ENCODE peak calls at places on chromosomes 11 and 22, in five cellular contexts. Q is HCT116, B is neural progenitor cell, R is SK-N-SH, K is fibroblast of lung. J is an unnamed sample.

GRCh38 chr11:104098555-104098954 is 62.1 kb downstream of the DDI1 start:
- DNase-seq in B (no peak), R (no peak), K (peak; percentile 31), Q (no peak), J (no peak)

GRCh38 chr11:100980156-100980555 is 149.5 kb downstream of the PGR start:
- DNase-seq in Q (no peak), B (peak; percentile 22), R (no peak), K (no peak), J (no peak)

GRCh38 chr11:113286509-113287497 is 27.6 kb upstream of the TTC12 start:
- DNase-seq in Q (no peak), R (no peak), K (peak; percentile 36), B (no peak), J (no peak)

GRCh38 chr11:124415356-124415923 is 9.2 kb downstream of the OR8B4 start:
- DNase-seq in B (peak; percentile 72), R (no peak), Q (peak; percentile 46), K (peak; percentile 40), J (peak; percentile 8)

GRCh38 chr11:122253541-122254317 is 137.7 kb upstream of the BLID start:
- DNase-seq in R (no peak), K (peak; percentile 66), B (peak; percentile 38), Q (no peak), J (no peak)

GRCh38 chr22:30310881-30311771 is 15.6 kb downstream of the TBC1D10A start:
- DNase-seq in K (peak; percentile 78), B (no peak), Q (no peak), R (no peak), J (no peak)

GRCh38 chr11:13183094-13183825 is 94.3 kb upstream of the BMAL1 start:
- DNase-seq in K (peak; percentile 83), B (peak; percentile 21), R (peak; percentile 26), Q (no peak), J (peak; percentile 10)

GRCh38 chr22:30626413-30626812 is 9.2 kb upstream of the SLC35E4 start:
- DNase-seq in K (no peak), B (no peak), Q (no peak), R (no peak), J (no peak)

GRCh38 chr11:35424157-35424945 is 5.0 kb upstream of the SLC1A2 start:
- DNase-seq in R (no peak), B (no peak), Q (no peak), K (peak; percentile 71), J (no peak)

GRCh38 chr22:50304528-50305392 is 2.7 kb downstream of the PLXNB2 start:
- DNase-seq in R (no peak), K (peak; percentile 62), Q (no peak), B (no peak), J (no peak)

GRCh38 chr22:49183826-49184216 is 643.9 kb downstream of the BRD1 start:
- DNase-seq in Q (no peak), K (no peak), R (no peak), B (no peak), J (no peak)

GRCh38 chr11:66857234-66857926 is 516 bp downstream of the LRFN4 start:
- DNase-seq in Q (no peak), B (peak; percentile 44), R (peak; percentile 85), K (peak; percentile 16), J (peak; percentile 45)
- H3K4me3 ChIP-seq in Q (peak overlapping the region; percentile 74), B (peak overlapping the region; percentile 69), R (peak overlapping the region; percentile 81), K (peak overlapping the region; percentile 34), J (peak overlapping the region; percentile 86)

GRCh38 chr11:36450391-36450714 is 59.7 kb downstream of the TRAF6 start:
- DNase-seq in B (no peak), K (no peak), Q (no peak), R (no peak), J (no peak)
- H3K36me3 ChIP-seq in B (no peaks in the 10 kb centered on the region), K (no peaks in the 10 kb centered on the region), Q (no peaks in the 10 kb centered on the region), R (no peaks in the 10 kb centered on the region), J (no peaks in the 10 kb centered on the region)

GRCh38 chr11:9600651-9601040 is 27.2 kb downstream of the WEE1 start:
- DNase-seq in R (no peak), B (no peak), Q (peak; percentile 35), K (peak; percentile 58), J (no peak)

GRCh38 chr11:9601041-9601875 is 27.8 kb downstream of the WEE1 start:
- DNase-seq in R (no peak), Q (no peak), K (peak; percentile 47), B (no peak), J (peak; percentile 88)

GRCh38 chr11:9596926-9597325 is 23.5 kb downstream of the WEE1 start:
- DNase-seq in K (peak; percentile 34), Q (no peak), B (no peak), R (no peak), J (no peak)

GRCh38 chr11:9601876-9602199 is 28.4 kb downstream of the WEE1 start:
- DNase-seq in Q (no peak), R (no peak), B (no peak), K (no peak), J (no peak)

DNA sequence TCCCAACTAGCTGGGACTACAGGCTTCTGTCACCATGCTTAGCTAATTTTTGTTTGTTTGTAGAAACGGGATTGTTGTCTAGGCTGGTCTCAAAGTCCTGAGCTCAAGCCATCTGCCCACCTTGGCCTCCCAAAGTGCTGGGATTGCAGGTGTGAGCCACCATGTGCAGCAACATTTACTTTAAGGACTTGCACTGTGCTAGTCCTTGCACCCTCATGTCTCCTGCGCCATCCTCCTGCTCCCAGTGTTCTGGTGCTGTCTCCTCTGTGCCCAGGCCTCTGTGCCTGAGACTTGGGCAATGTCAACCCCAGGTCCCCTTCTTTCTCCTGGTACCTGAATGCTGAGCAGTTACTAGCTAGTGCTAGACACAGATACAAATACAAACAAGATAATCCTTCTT is 26.7 kb downstream of the WEE1 start:
- DNase-seq in B (no peak), R (no peak), K (no peak), Q (no peak), J (no peak)
- H3K4me2 ChIP-seq in B (no peak overlapping the region), R (no peak overlapping the region), K (no peak overlapping the region), Q (peak overlapping the region; percentile 59), J (peak overlapping the region; percentile 73)

GRCh38 chr11:94876222-94876621 is 97.1 kb downstream of the CWC15 start:
- DNase-seq in R (no peak), Q (no peak), K (no peak), B (no peak), J (no peak)

GRCh38 chr11:94879006-94879405 is 94.3 kb downstream of the CWC15 start:
- DNase-seq in Q (no peak), R (peak; percentile 0), K (no peak), B (no peak), J (no peak)

GRCh38 chr11:94880216-94880615 is 93.1 kb downstream of the CWC15 start:
- DNase-seq in B (no peak), Q (peak; percentile 41), R (no peak), K (peak; percentile 76), J (no peak)

GRCh38 chr11:94876645-94877445 is 96.5 kb downstream of the CWC15 start:
- DNase-seq in Q (peak; percentile 72), R (no peak), B (no peak), K (peak; percentile 97), J (peak; percentile 44)

DNA sequence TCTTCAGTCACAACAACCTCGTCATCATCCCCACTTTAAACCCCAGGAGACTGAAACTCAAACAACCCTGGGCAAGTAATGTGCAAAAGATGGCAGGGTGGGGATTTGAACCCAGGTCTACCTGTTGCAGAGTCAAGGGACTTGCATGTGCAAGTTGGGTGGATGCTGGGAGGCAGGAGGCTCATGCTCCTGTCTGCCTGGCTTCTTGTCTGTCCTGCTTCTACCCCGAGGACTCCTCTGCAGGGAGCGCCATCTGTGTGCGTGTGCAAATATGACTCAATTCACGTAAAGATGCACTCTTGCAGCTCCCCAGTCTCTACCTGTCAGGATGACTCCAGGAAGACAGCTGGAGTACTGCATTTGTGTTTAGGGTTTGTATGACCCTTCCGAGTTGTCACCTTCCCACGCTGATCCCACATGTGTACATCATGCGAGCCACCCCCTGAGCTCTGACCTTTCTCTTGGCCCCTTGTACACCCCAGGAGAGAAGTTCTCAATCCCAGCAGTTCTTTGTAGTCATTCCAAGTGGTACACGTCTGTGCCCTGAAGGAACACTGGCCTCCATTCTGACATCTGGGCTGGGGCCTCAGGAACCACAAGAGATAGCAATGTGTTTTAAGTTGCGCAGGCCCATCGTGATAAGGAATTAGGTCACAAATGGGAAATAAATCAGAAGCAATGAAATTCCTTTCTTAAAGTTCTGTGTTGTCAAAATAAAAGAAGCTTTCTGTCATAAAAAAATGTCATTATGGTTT is 95.7 kb downstream of the CWC15 start:
- DNase-seq in R (no peak), Q (no peak), B (no peak), K (peak; percentile 63), J (no peak)
- H3K4me3 ChIP-seq in R (no peak overlapping the region), Q (no peak overlapping the region), B (no peak overlapping the region), K (no peak overlapping the region), J (no peak overlapping the region)

GRCh38 chr22:21921729-21922128 is 30.9 kb downstream of the PPM1F start:
- DNase-seq in Q (no peak), B (no peak), K (peak; percentile 23), R (no peak), J (no peak)
- H3K36me3 ChIP-seq in Q (no peaks in the 10 kb centered on the region), B (no peaks in the 10 kb centered on the region), K (peaks cover 3% of the 10 kb centered on the region), R (peaks cover 16% of the 10 kb centered on the region), J (no peaks in the 10 kb centered on the region)

GRCh38 chr11:76115555-76115954 is 90.7 kb downstream of the WNT11 start:
- DNase-seq in B (no peak), Q (no peak), K (no peak), R (no peak), J (no peak)

GRCh38 chr11:76123243-76123642 is 83.1 kb downstream of the WNT11 start:
- DNase-seq in Q (no peak), R (no peak), B (no peak), K (no peak), J (no peak)

GRCh38 chr11:76119032-76119431 is 87.3 kb downstream of the WNT11 start:
- DNase-seq in R (no peak), B (no peak), K (no peak), Q (no peak), J (no peak)

GRCh38 chr11:76120513-76121081 is 85.7 kb downstream of the WNT11 start:
- DNase-seq in R (no peak), B (peak; percentile 63), K (no peak), Q (no peak), J (no peak)

DNA sequence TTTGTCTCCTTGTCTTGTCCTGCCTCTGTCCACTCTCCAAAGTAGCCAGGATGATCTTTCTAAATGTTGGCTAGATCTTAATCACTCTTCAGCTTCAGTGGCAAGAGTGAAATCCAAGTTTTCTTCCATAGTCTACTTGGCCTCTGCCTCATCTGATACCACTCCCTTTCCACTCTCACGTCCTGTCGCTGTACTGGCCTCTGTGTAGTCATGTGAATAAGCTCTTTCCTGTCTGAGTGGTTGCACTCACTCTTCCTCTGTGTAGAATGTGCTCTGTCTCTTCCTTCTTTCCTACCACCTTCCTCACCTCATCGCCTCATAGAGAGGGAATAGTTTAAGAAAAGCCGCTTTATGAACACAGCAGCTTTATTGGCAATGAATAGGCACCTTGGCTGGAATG is 86.5 kb downstream of the WNT11 start:
- DNase-seq in Q (no peak), B (no peak), K (no peak), R (no peak), J (no peak)
- H3K4me2 ChIP-seq in Q (no peak overlapping the region), B (peak overlapping the region; percentile 74), K (no peak overlapping the region), R (no peak overlapping the region), J (no peak overlapping the region)

J was measured in DND-41.